ENCODE peak calls at places on chromosomes 3 and 15, in six cellular contexts. V is astrocyte of the spinal cord, G is AG10803, P is AG09309, Q is upper lobe of right lung, E is GM06990. D is an unnamed sample.

GRCh38 chr15:41506796-41507341 is 6.8 kb downstream of the LTK start:
- DNase-seq in Q (no peak), P (no peak), V (no peak), G (no peak), E (no peak), D (no peak)

GRCh38 chr3:143119974-143120715 is 574 bp downstream of the CHST2 start:
- DNase-seq in V (peak; percentile 49), E (peak; percentile 74), G (peak; percentile 20), Q (peak; percentile 68), P (no peak), D (peak; percentile 63)

GRCh38 chr3:47399531-47400270 is 18.9 kb downstream of the PTPN23 start:
- DNase-seq in P (no peak), Q (no peak), V (no peak), G (no peak), E (no peak), D (no peak)

GRCh38 chr15:85168642-85169173 is 187.1 kb downstream of the PDE8A start:
- DNase-seq in Q (peak; percentile 83), E (peak; percentile 41), V (peak; percentile 14), P (no peak), G (no peak), D (peak; percentile 40)

GRCh38 chr15:20341901-20342605 is 199.5 kb downstream of the GOLGA6L6 start:
- DNase-seq in V (no peak), G (peak; percentile 21), E (no peak), Q (peak; percentile 89), P (no peak), D (no peak)

GRCh38 chr15:31149987-31150386 is 48.5 kb upstream of the TRPM1 start:
- DNase-seq in V (no peak), E (no peak), G (no peak), P (no peak), Q (no peak), D (no peak)

GRCh38 chr3:153963012-153963411 is 158.2 kb upstream of the ARHGEF26 start:
- DNase-seq in P (no peak), G (no peak), V (no peak), Q (no peak), E (no peak), D (no peak)

GRCh38 chr3:14780927-14781507 is 37.7 kb upstream of the FGD5 start:
- DNase-seq in G (peak; percentile 49), P (no peak), V (peak; percentile 5), E (peak; percentile 36), Q (peak; percentile 76), D (peak; percentile 86)

GRCh38 chr3:71695000-71695482 is 30.2 kb downstream of the EIF4E3 start:
- DNase-seq in E (no peak), Q (no peak), P (no peak), V (no peak), G (no peak), D (no peak)

GRCh38 chr3:151660890-151661289 is 72.8 kb upstream of the AADACL2 start:
- DNase-seq in Q (no peak), V (peak; percentile 16), E (no peak), G (peak; percentile 11), P (no peak), D (no peak)

GRCh38 chr3:192207661-192208060 is 519.7 kb downstream of the FGF12 start:
- DNase-seq in E (no peak), P (no peak), G (no peak), Q (no peak), V (no peak), D (no peak)

GRCh38 chr15:38479286-38479685 is 25.4 kb downstream of the FAM98B start:
- DNase-seq in E (no peak), P (no peak), Q (no peak), G (peak; percentile 29), V (peak; percentile 8), D (no peak)

GRCh38 chr15:40398413-40398873 is 7.2 kb upstream of the IVD start:
- DNase-seq in V (no peak), Q (no peak), G (no peak), E (no peak), P (no peak), D (peak; percentile 73)

GRCh38 chr3:108223928-108224327 is 1.7 kb upstream of the IFT57 start:
- DNase-seq in V (no peak), P (peak; percentile 11), G (peak; percentile 29), Q (no peak), E (peak; percentile 11), D (no peak)

GRCh38 chr3:64574194-64574593 is 113.6 kb downstream of the ADAMTS9 start:
- DNase-seq in V (no peak), P (no peak), G (no peak), Q (no peak), E (no peak), D (no peak)

GRCh38 chr3:194985031-194985578 is 285.9 kb downstream of the XXYLT1 start:
- DNase-seq in Q (peak; percentile 85), E (no peak), P (no peak), G (peak; percentile 82), V (peak; percentile 31), D (no peak)

GRCh38 chr3:116417151-116417550 is 28.1 kb downstream of the LSAMP start:
- DNase-seq in P (no peak), Q (no peak), E (no peak), V (no peak), G (no peak), D (no peak)

GRCh38 chr3:136250226-136250861 is at the start of gene PCCB:
- DNase-seq in V (peak; percentile 95), G (peak; percentile 91), E (peak; percentile 96), Q (peak; percentile 98), P (peak; percentile 63), D (peak; percentile 98)

GRCh38 chr3:56119575-56120349 is 348.5 kb downstream of the ERC2 start:
- DNase-seq in P (peak; percentile 71), V (peak; percentile 40), E (no peak), G (peak; percentile 86), Q (no peak), D (no peak)

GRCh38 chr3:181700168-181701087 is 11.3 kb upstream of the SOX2 start:
- DNase-seq in V (peak; percentile 83), P (peak; percentile 11), E (no peak), Q (no peak), G (peak; percentile 57), D (peak; percentile 76)

GRCh38 chr15:78242128-78242527 is 7.8 kb upstream of the ACSBG1 start:
- DNase-seq in E (no peak), Q (no peak), P (no peak), V (no peak), G (no peak), D (peak; percentile 18)

GRCh38 chr15:43911235-43911661 is 84.4 kb downstream of the WDR76 start:
- DNase-seq in V (peak; percentile 99), P (peak; percentile 92), G (peak; percentile 98), E (no peak), Q (no peak), D (no peak)

GRCh38 chr3:171284308-171285075 is 175.7 kb downstream of the TNIK start:
- DNase-seq in Q (no peak), E (peak; percentile 67), G (peak; percentile 96), V (peak; percentile 96), P (peak; percentile 82), D (peak; percentile 86)

GRCh38 chr3:169448501-169448900 is 215.0 kb downstream of the MECOM start:
- DNase-seq in V (no peak), E (no peak), G (no peak), Q (no peak), P (no peak), D (no peak)

GRCh38 chr15:33315044-33315443 is 4.3 kb downstream of the RYR3 start:
- DNase-seq in V (no peak), G (no peak), P (no peak), Q (no peak), E (no peak), D (no peak)

GRCh38 chr15:33310481-33311311 is at the start of gene RYR3:
- DNase-seq in P (no peak), V (peak; percentile 22), Q (no peak), G (no peak), E (peak; percentile 15), D (no peak)

GRCh38 chr15:33313491-33313890 is 2.7 kb downstream of the RYR3 start:
- DNase-seq in V (no peak), E (no peak), G (no peak), P (no peak), Q (no peak), D (no peak)

GRCh38 chr15:33311312-33311971 is 675 bp downstream of the RYR3 start:
- DNase-seq in P (no peak), V (no peak), E (no peak), Q (no peak), G (no peak), D (no peak)

GRCh38 chr15:33314115-33314514 is 3.3 kb downstream of the RYR3 start:
- DNase-seq in G (no peak), Q (no peak), P (no peak), V (no peak), E (no peak), D (no peak)
- TF ChIP-seq CTCF in G (no peak), Q (no peak), P (no peak), V (no peak), E (no peak), D (no peak)

GRCh38 chr3:107065094-107065861 is 312.0 kb upstream of the CCDC54 start:
- DNase-seq in Q (no peak), P (no peak), V (peak; percentile 23), G (no peak), E (no peak), D (no peak)

GRCh38 chr3:107062787-107063186 is 314.5 kb upstream of the CCDC54 start:
- DNase-seq in G (peak; percentile 30), E (no peak), V (peak; percentile 6), P (no peak), Q (no peak), D (no peak)

GRCh38 chr3:107063351-107063750 is 313.9 kb upstream of the CCDC54 start:
- DNase-seq in V (peak; percentile 66), E (no peak), Q (no peak), G (no peak), P (no peak), D (no peak)

GRCh38 chr3:107062310-107062709 is 314.9 kb upstream of the CCDC54 start:
- DNase-seq in Q (no peak), P (no peak), G (no peak), V (no peak), E (no peak), D (no peak)

GRCh38 chr3:107064445-107065060 is 312.7 kb upstream of the CCDC54 start:
- DNase-seq in E (no peak), Q (no peak), G (peak; percentile 76), V (peak; percentile 87), P (peak; percentile 46), D (peak; percentile 82)
- H3K4me3 ChIP-seq in E (no peak overlapping the region), Q (no peak overlapping the region), G (no peak overlapping the region), V (no peak overlapping the region), P (no peak overlapping the region), D (no peak overlapping the region)

DNA sequence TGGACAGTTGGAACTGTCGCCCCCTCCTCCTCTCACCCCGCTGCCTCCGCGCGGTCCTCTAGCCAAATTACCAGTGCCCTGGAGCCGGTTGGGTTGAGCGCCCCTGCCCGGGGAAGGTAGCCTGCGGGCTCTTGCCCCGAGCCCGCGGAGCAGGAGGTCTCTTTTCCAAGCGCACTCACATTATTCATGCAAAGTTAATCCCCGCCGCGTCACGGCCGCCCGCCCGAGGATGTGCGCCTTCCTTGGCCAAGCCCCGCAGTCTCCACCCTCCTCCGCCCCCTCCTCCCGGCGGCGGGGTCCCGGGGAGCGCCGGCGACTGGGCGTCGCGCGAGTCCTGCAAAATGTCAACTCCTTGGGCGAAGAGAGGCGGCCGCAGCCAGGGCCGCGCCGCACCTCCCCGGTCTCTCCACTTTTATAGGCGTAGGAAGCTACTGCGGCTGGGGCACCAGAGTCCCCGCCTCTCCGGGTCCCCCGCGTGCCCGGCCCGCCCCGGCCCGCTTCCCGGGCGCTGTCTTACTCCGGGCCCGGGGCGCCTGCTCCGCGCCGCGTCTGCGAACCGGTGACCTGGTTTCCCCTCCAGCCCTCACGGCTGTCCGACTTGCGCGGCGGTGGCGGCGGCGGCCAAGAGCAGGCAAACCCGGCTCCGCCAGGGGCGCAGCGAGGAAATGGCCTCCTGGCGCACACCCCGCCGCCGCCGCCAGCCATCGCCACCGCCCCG is at the start of gene THRB:
- DNase-seq in G (peak; percentile 53), V (peak; percentile 43), E (peak; percentile 22), Q (peak; percentile 89), P (no peak), D (peak; percentile 21)
- TF ChIP-seq CTCF in G (peak; percentile 20), V (peak; percentile 34), E (no peak), Q (peak; percentile 33), P (peak; percentile 22), D (no peak)

GRCh38 chr15:96701443-96701842 is 370.9 kb downstream of the NR2F2 start:
- DNase-seq in V (no peak), P (no peak), G (no peak), Q (no peak), E (no peak), D (no peak)
- H3K4me3 ChIP-seq in V (no peak overlapping the region), P (no peak overlapping the region), G (no peak overlapping the region), Q (no peak overlapping the region), E (no peak overlapping the region), D (no peak overlapping the region)